ENCODE peak calls at places on chromosomes 6 and 20, in five cellular contexts. P is astrocyte, T is right lobe of liver, J is breast epithelium, V is gastrocnemius medialis. W is an unnamed sample.

GRCh38 chr20:46651091-46651962 is at the start of gene SLC13A3:
- DNase-seq in P (no peak), T (peak; percentile 56), J (no peak), V (no peak), W (no peak)

GRCh38 chr6:46862381-46862780 is 59.4 kb downstream of the ADGRF5 start:
- DNase-seq in P (no peak), T (no peak), J (no peak), V (no peak), W (no peak)

GRCh38 chr20:50957276-50957675 is 1.1 kb downstream of the DPM1 start:
- DNase-seq in P (peak; percentile 45), T (no peak), J (no peak), V (peak; percentile 29), W (no peak)

GRCh38 chr20:53032021-53033001 is 60.2 kb downstream of the TSHZ2 start:
- DNase-seq in P (peak; percentile 99), T (no peak), J (no peak), V (peak; percentile 18), W (peak; percentile 33)

GRCh38 chr20:50331469-50332251 is 141.0 kb downstream of the CEBPB start:
- DNase-seq in P (no peak), T (no peak), J (no peak), V (no peak), W (peak; percentile 21)

GRCh38 chr20:15446373-15446772 is 1109.0 kb upstream of the FLRT3 start:
- DNase-seq in P (no peak), T (peak; percentile 43), J (peak; percentile 54), V (no peak), W (peak; percentile 30)

GRCh38 chr6:19812512-19813119 is 24.6 kb upstream of the ID4 start:
- DNase-seq in P (peak; percentile 39), T (no peak), J (no peak), V (no peak), W (no peak)

GRCh38 chr20:46268131-46268611 is 40.1 kb downstream of the CDH22 start:
- DNase-seq in P (no peak), T (no peak), J (no peak), V (no peak), W (no peak)

GRCh38 chr6:164911873-164912580 is 397.4 kb downstream of the C6orf118 start:
- DNase-seq in P (no peak), T (no peak), J (no peak), V (no peak), W (no peak)

GRCh38 chr6:11275598-11275997 is 43.1 kb upstream of the NEDD9 start:
- DNase-seq in P (no peak), T (no peak), J (no peak), V (no peak), W (no peak)

GRCh38 chr20:9070304-9070703 is 1.4 kb downstream of the PLCB4 start:
- DNase-seq in P (no peak), T (no peak), J (no peak), V (no peak), W (no peak)

GRCh38 chr20:9071976-9072726 is 3.3 kb downstream of the PLCB4 start:
- DNase-seq in P (no peak), T (no peak), J (no peak), V (no peak), W (no peak)

GRCh38 chr20:9079038-9079731 is 10.3 kb downstream of the PLCB4 start:
- DNase-seq in P (no peak), T (no peak), J (no peak), V (no peak), W (no peak)

GRCh38 chr20:9072741-9073310 is 3.9 kb downstream of the PLCB4 start:
- DNase-seq in P (no peak), T (no peak), J (no peak), V (no peak), W (no peak)

DNA sequence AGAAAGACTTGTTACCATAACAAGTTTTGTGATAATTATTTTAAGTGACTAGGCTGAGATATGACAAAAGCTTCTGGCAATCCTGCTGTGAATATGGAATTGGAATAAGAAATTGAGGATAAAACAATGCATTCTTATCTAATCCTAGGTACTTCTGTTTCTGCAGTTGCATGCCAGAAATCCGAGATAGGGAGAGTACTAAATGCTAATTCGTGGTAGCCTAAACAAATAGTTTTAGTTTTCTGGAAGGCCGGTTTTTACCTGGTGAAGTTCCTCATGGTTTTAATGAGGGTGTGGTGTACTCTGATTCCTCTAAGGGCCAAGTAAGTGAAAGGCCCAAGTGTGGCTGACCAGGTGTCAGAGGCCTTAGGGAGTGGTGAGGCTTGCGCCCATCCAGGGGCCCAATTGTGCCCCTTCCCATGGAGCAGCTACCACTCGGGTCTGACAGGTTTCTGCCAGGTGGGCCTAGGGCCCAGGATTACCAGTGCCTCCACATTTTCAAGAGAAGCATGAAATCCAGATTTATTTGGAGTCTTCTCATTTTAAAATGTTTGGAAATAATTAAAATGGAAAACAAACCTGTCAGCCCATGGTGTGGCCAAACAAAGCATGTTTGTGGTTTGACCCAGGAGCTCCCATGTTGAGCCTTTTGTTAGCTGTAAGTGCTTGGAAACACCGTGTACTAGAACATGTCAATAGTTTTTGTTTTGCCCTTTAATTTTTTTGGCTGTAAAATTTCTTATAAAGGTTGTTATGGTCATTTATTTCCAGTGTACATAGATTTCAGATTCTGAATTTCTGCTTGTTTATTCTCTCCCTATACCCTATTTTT is 6.6 kb downstream of the PLCB4 start:
- DNase-seq in P (no peak), T (no peak), J (no peak), V (no peak), W (no peak)
- H3K4me1 ChIP-seq in P (peaks cover 4% of the 10 kb centered on the region), T (no peaks in the 10 kb centered on the region), J (no peaks in the 10 kb centered on the region), V (peaks cover 14% of the 10 kb centered on the region), W (no peaks in the 10 kb centered on the region)

GRCh38 chr20:17605131-17605660 is 35.3 kb downstream of the DSTN start:
- DNase-seq in P (no peak), T (peak; percentile 56), J (no peak), V (no peak), W (no peak)
- H3K4me1 ChIP-seq in P (no peaks in the 10 kb centered on the region), T (no peaks in the 10 kb centered on the region), J (peaks cover under 1% of the 10 kb centered on the region), V (no peaks in the 10 kb centered on the region), W (no peaks in the 10 kb centered on the region)

GRCh38 chr20:17650816-17651760 is 31.0 kb downstream of the RRBP1 start:
- DNase-seq in P (no peak), T (no peak), J (no peak), V (no peak), W (no peak)

GRCh38 chr20:17650301-17650761 is 31.7 kb downstream of the RRBP1 start:
- DNase-seq in P (no peak), T (peak; percentile 66), J (no peak), V (no peak), W (no peak)

GRCh38 chr20:17651761-17652388 is 30.2 kb downstream of the RRBP1 start:
- DNase-seq in P (no peak), T (no peak), J (no peak), V (no peak), W (no peak)

GRCh38 chr20:17653835-17654648 is 28.0 kb downstream of the RRBP1 start:
- DNase-seq in P (no peak), T (no peak), J (no peak), V (no peak), W (no peak)

DNA sequence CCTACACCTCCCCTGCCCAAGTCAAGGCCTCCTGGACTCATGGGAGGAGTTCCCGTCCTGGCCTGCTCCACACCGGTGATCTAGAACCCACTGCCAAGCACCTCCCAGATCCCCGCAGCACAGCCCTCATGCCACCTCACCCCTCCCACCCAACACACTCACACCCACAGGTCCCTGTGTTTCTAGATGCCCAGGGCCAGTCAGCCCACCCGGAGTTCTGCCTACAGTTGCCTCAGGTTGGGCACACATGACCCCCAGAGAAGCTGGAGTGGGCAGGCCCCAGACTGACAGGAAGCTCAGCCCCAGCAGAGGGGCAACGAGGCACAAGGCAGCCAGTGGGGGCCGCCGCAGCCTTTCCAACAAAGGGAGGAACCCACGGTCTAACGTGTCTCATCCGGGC is 29.6 kb downstream of the RRBP1 start:
- DNase-seq in P (no peak), T (no peak), J (no peak), V (no peak), W (peak; percentile 33)
- H3K4me1 ChIP-seq in P (peaks cover 19% of the 10 kb centered on the region), T (no peaks in the 10 kb centered on the region), J (peaks cover 7% of the 10 kb centered on the region), V (peaks cover 33% of the 10 kb centered on the region), W (peaks cover 20% of the 10 kb centered on the region)

GRCh38 chr6:99148761-99149160 is 200.7 kb downstream of the FAXC start:
- DNase-seq in P (no peak), T (no peak), J (no peak), V (no peak), W (no peak)
- H3K4me1 ChIP-seq in P (no peaks in the 10 kb centered on the region), T (no peaks in the 10 kb centered on the region), J (no peaks in the 10 kb centered on the region), V (no peaks in the 10 kb centered on the region), W (no peaks in the 10 kb centered on the region)

GRCh38 chr20:843908-844307 is 10.4 kb downstream of the FAM110A start:
- DNase-seq in P (no peak), T (no peak), J (no peak), V (no peak), W (no peak)
- H3K4me1 ChIP-seq in P (peaks cover 5% of the 10 kb centered on the region), T (no peaks in the 10 kb centered on the region), J (peaks cover 4% of the 10 kb centered on the region), V (peaks cover 8% of the 10 kb centered on the region), W (peaks cover 5% of the 10 kb centered on the region)

DNA sequence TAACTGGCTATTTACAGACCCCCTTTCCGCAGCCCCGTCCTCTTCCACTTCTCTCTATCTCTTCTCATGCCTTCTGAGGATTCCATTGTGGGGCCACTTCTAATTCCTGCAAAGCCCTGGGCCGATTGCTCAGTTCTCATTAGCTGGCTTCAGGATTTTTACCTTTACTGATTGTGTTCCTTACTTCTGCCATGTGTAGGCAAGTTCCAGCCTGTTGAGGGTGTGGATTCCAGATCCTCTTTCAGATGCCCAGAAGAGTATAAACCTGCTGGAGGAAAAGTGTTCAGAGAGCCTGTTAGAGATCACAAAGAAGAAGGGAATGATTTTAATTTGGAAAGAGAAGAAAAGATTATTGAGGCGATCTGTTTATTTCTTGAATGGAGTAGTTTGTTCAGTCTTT is 5.4 kb downstream of the DSE start:
- DNase-seq in P (no peak), T (no peak), J (no peak), V (no peak), W (no peak)
- H3K4me1 ChIP-seq in P (peaks cover 5% of the 10 kb centered on the region), T (no peaks in the 10 kb centered on the region), J (no peaks in the 10 kb centered on the region), V (peaks cover 4% of the 10 kb centered on the region), W (peaks cover 1% of the 10 kb centered on the region)

W was measured in ovary.